ENCODE peak calls at places on chromosomes 11 and 22, in six cellular contexts. One of them, this sample, is unnamed.

GRCh38 chr11:20913113-20913512 is 243.7 kb downstream of the NELL1 start:
- DNase-seq in cardiac muscle cell: no peak
- DNase-seq in A549: no peak
- DNase-seq in kidney: no peak
- DNase-seq in neural progenitor cell: no peak
- DNase-seq in lower lobe of right lung: no peak
- DNase-seq in this sample: no peak

GRCh38 chr11:10208045-10208674 is 85.9 kb downstream of the SBF2 start:
- DNase-seq in cardiac muscle cell: peak
- DNase-seq in A549: peak
- DNase-seq in kidney: no peak
- DNase-seq in neural progenitor cell: peak
- DNase-seq in lower lobe of right lung: no peak
- DNase-seq in this sample: peak

GRCh38 chr11:68460741-68461283 is at the start of gene PPP6R3:
- DNase-seq in cardiac muscle cell: no peak
- DNase-seq in A549: no peak
- DNase-seq in kidney: no peak
- DNase-seq in neural progenitor cell: no peak
- DNase-seq in lower lobe of right lung: no peak
- DNase-seq in this sample: no peak

GRCh38 chr11:8828580-8829358 is 82.2 kb upstream of the AKIP1 start:
- DNase-seq in cardiac muscle cell: no peak
- DNase-seq in A549: no peak
- DNase-seq in kidney: no peak
- DNase-seq in neural progenitor cell: no peak
- DNase-seq in lower lobe of right lung: no peak
- DNase-seq in this sample: no peak

GRCh38 chr11:68399916-68400315 is 60.6 kb upstream of the PPP6R3 start:
- DNase-seq in cardiac muscle cell: no peak
- DNase-seq in A549: no peak
- DNase-seq in kidney: no peak
- DNase-seq in neural progenitor cell: no peak
- DNase-seq in lower lobe of right lung: no peak
- DNase-seq in this sample: no peak

GRCh38 chr11:86696004-86696403 is 23.6 kb upstream of the ME3 start:
- DNase-seq in cardiac muscle cell: no peak
- DNase-seq in A549: peak
- DNase-seq in kidney: no peak
- DNase-seq in neural progenitor cell: no peak
- DNase-seq in lower lobe of right lung: no peak
- DNase-seq in this sample: no peak

GRCh38 chr11:111598546-111598945 is 3.7 kb upstream of the SIK2 start:
- DNase-seq in cardiac muscle cell: no peak
- DNase-seq in A549: no peak
- DNase-seq in kidney: no peak
- DNase-seq in neural progenitor cell: no peak
- DNase-seq in lower lobe of right lung: no peak
- DNase-seq in this sample: no peak

GRCh38 chr11:58629857-58630256 is 7.4 kb downstream of the CNTF start:
- DNase-seq in cardiac muscle cell: peak
- DNase-seq in A549: peak
- DNase-seq in kidney: no peak
- DNase-seq in neural progenitor cell: peak
- DNase-seq in lower lobe of right lung: no peak
- DNase-seq in this sample: no peak

GRCh38 chr11:38014405-38014804 is 1416.4 kb upstream of the RAG2 start:
- DNase-seq in cardiac muscle cell: no peak
- DNase-seq in A549: no peak
- DNase-seq in kidney: no peak
- DNase-seq in neural progenitor cell: no peak
- DNase-seq in lower lobe of right lung: no peak
- DNase-seq in this sample: no peak

GRCh38 chr11:6703247-6704063 is 20.3 kb upstream of the MRPL17 start:
- DNase-seq in cardiac muscle cell: peak
- DNase-seq in A549: peak
- DNase-seq in kidney: no peak
- DNase-seq in neural progenitor cell: peak
- DNase-seq in lower lobe of right lung: no peak
- DNase-seq in this sample: no peak

GRCh38 chr11:3160252-3161031 is 4.7 kb downstream of the OSBPL5 start:
- DNase-seq in cardiac muscle cell: peak
- DNase-seq in A549: no peak
- DNase-seq in kidney: peak
- DNase-seq in neural progenitor cell: peak
- DNase-seq in lower lobe of right lung: peak
- DNase-seq in this sample: no peak

GRCh38 chr11:134047586-134047999 is 21.3 kb upstream of the JAM3 start:
- DNase-seq in cardiac muscle cell: no peak
- DNase-seq in A549: no peak
- DNase-seq in kidney: no peak
- DNase-seq in neural progenitor cell: no peak
- DNase-seq in lower lobe of right lung: no peak
- DNase-seq in this sample: no peak

GRCh38 chr22:28094831-28095230 is 175.8 kb upstream of the PITPNB start:
- DNase-seq in cardiac muscle cell: no peak
- DNase-seq in A549: no peak
- DNase-seq in kidney: no peak
- DNase-seq in neural progenitor cell: peak
- DNase-seq in lower lobe of right lung: no peak
- DNase-seq in this sample: no peak

GRCh38 chr11:72841397-72841796 is 27.2 kb downstream of the ATG16L2 start:
- DNase-seq in cardiac muscle cell: no peak
- DNase-seq in A549: no peak
- DNase-seq in kidney: no peak
- DNase-seq in neural progenitor cell: no peak
- DNase-seq in lower lobe of right lung: no peak
- DNase-seq in this sample: no peak

GRCh38 chr22:50301581-50301991 is 5.9 kb downstream of the PLXNB2 start:
- DNase-seq in cardiac muscle cell: no peak
- DNase-seq in A549: no peak
- DNase-seq in kidney: no peak
- DNase-seq in neural progenitor cell: no peak
- DNase-seq in lower lobe of right lung: no peak
- DNase-seq in this sample: no peak

GRCh38 chr11:128886401-128887119 is 4.6 kb upstream of the KCNJ5 start:
- DNase-seq in cardiac muscle cell: peak
- DNase-seq in A549: peak
- DNase-seq in kidney: no peak
- DNase-seq in neural progenitor cell: peak
- DNase-seq in lower lobe of right lung: no peak
- DNase-seq in this sample: no peak
- TF ChIP-seq CTCF in cardiac muscle cell: peak
- TF ChIP-seq CTCF in A549: no peak
- TF ChIP-seq CTCF in kidney: peak
- TF ChIP-seq CTCF in neural progenitor cell: peak
- TF ChIP-seq CTCF in lower lobe of right lung: peak
- TF ChIP-seq CTCF in this sample: no peak

DNA sequence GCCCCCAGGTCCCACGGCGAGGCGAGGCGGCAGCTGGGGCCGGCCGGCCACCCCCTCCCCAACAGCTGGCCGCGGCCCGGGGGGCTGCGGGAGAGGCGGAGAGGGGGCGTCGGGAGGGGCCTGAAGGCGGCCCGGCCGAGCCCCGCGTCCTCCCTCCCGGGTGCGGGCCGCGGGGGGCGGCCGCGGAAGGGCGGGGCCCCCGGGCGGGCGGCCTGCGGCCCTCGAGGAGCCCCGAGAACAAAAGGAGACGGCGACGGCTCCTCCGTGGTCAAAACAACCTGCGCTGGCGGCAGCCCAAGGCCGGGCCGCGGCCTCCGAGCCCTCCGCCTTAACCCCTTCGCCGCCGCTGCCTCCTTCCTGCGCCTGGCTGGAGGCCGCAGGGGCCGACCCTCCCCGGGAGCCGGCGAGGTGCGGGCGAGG is 2.4 kb downstream of the PDGFB start:
- DNase-seq in cardiac muscle cell: peak
- DNase-seq in A549: no peak
- DNase-seq in kidney: no peak
- DNase-seq in neural progenitor cell: peak
- DNase-seq in lower lobe of right lung: no peak
- DNase-seq in this sample: no peak
- H3K4me3 ChIP-seq in cardiac muscle cell: peak
- H3K4me3 ChIP-seq in A549: peak
- H3K4me3 ChIP-seq in kidney: peak
- H3K4me3 ChIP-seq in neural progenitor cell: peak
- H3K4me3 ChIP-seq in lower lobe of right lung: peak
- H3K4me3 ChIP-seq in this sample: no peak

GRCh38 chr11:116217006-116217405 is 555.8 kb downstream of the BUD13 start:
- DNase-seq in cardiac muscle cell: peak
- DNase-seq in A549: peak
- DNase-seq in kidney: no peak
- DNase-seq in neural progenitor cell: no peak
- DNase-seq in lower lobe of right lung: peak
- DNase-seq in this sample: no peak
- TF ChIP-seq CTCF in cardiac muscle cell: peak
- TF ChIP-seq CTCF in A549: peak
- TF ChIP-seq CTCF in kidney: peak
- TF ChIP-seq CTCF in neural progenitor cell: no peak
- TF ChIP-seq CTCF in lower lobe of right lung: peak
- TF ChIP-seq CTCF in this sample: peak

GRCh38 chr11:114256898-114257286 is 39.3 kb upstream of the NNMT start:
- DNase-seq in cardiac muscle cell: no peak
- DNase-seq in A549: no peak
- DNase-seq in kidney: no peak
- DNase-seq in neural progenitor cell: no peak
- DNase-seq in lower lobe of right lung: no peak
- DNase-seq in this sample: no peak

GRCh38 chr11:114258696-114259095 is 37.5 kb upstream of the NNMT start:
- DNase-seq in cardiac muscle cell: no peak
- DNase-seq in A549: no peak
- DNase-seq in kidney: no peak
- DNase-seq in neural progenitor cell: no peak
- DNase-seq in lower lobe of right lung: peak
- DNase-seq in this sample: no peak

GRCh38 chr11:114259124-114259526 is 37.1 kb upstream of the NNMT start:
- DNase-seq in cardiac muscle cell: no peak
- DNase-seq in A549: no peak
- DNase-seq in kidney: no peak
- DNase-seq in neural progenitor cell: no peak
- DNase-seq in lower lobe of right lung: peak
- DNase-seq in this sample: no peak

GRCh38 chr11:114256176-114256897 is 39.9 kb upstream of the NNMT start:
- DNase-seq in cardiac muscle cell: no peak
- DNase-seq in A549: no peak
- DNase-seq in kidney: no peak
- DNase-seq in neural progenitor cell: peak
- DNase-seq in lower lobe of right lung: no peak
- DNase-seq in this sample: no peak

DNA sequence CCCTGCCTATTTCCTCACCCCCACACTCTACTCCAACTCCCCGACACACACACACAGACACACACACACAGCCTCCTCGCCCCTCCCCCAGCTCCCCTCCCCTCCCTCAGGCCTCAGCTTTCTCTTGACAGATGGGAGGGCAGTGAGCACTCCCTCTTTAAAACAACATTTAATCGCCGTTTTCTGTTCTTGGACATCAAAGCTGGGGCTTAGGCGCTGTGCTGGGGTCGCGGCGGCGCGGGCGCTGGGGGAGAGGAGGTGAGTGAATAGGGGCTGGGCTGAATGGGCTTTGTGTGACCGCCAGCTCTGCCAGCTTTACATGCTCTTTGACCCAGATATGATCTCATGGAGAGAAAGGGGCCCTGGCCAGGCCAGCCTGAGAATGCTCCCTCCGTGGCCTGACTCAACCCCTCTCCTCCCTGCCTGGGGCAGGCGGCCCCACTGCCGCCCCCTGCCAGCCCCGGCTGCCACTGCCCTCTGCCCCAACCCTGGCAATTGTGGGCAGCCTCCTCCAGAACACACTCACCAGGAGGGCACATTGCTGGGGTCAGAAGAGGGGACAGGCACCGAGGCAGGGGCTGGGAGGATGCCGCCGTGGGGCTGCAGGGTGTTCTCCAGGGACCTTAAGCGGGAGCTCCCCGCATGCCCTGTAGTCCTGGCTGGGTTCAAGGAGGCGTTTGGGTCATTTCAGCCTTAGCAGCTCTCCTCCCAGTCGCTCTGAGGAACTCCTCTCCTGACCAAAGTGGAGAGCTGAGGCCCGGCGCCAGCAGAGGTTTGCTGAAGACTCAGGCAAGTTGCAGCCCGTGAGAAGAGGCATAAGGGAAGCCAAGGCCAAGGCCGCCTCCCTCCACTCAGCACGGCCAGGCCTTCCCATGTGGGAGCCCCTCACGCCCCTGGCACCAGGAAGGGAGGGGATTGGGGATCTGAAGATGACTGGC is 38.3 kb upstream of the NNMT start:
- DNase-seq in cardiac muscle cell: peak
- DNase-seq in A549: no peak
- DNase-seq in kidney: no peak
- DNase-seq in neural progenitor cell: peak
- DNase-seq in lower lobe of right lung: peak
- DNase-seq in this sample: no peak
- H3K4me3 ChIP-seq in cardiac muscle cell: no peak
- H3K4me3 ChIP-seq in A549: no peak
- H3K4me3 ChIP-seq in kidney: no peak
- H3K4me3 ChIP-seq in neural progenitor cell: peak
- H3K4me3 ChIP-seq in lower lobe of right lung: peak
- H3K4me3 ChIP-seq in this sample: no peak